ENCODE peak calls at places on chromosomes 3 and 15, in five cellular contexts. E is GM19239; Z is activated CD4-positive, CD25-positive, alpha-beta regulatory T cell treated with anti-CD3 and anti-CD28 coated beads, Interleukin-2, amount 50 U/mL, for 72 hours; H is activated T-helper 9 cell treated with anti-CD3 and anti-CD28 coated beads, Interleukin-2, amount 50 U/mL, for 16 hours; Q is AML-193. T is an unnamed sample.

GRCh38 chr3:31164398-31164797 is 269.9 kb upstream of the GADL1 start:
- DNase-seq in E (no peak), Z (no peak), H (no peak), Q (no peak), T (no peak)

GRCh38 chr15:77457619-77458265 is 37.1 kb downstream of the HMG20A start:
- DNase-seq in E (no peak), Z (no peak), H (no peak), Q (no peak), T (no peak)

GRCh38 chr3:186783731-186784515 is 546 bp downstream of the EIF4A2 start:
- DNase-seq in E (no peak), Z (peak; percentile 89), H (peak; percentile 68), Q (peak; percentile 70), T (peak; percentile 82)

GRCh38 chr15:64017082-64017588 is 29.1 kb downstream of the DAPK2 start:
- DNase-seq in E (no peak), Z (no peak), H (no peak), Q (no peak), T (no peak)

GRCh38 chr15:41813426-41813825 is 14.5 kb upstream of the JMJD7 start:
- DNase-seq in E (no peak), Z (no peak), H (no peak), Q (no peak), T (peak; percentile 27)

GRCh38 chr3:146550743-146551510 is 6.5 kb upstream of the PLSCR1 start:
- DNase-seq in E (peak; percentile 9), Z (no peak), H (no peak), Q (no peak), T (peak; percentile 47)

GRCh38 chr3:193190387-193190786 is 50.6 kb upstream of the PLAAT1 start:
- DNase-seq in E (peak; percentile 21), Z (no peak), H (no peak), Q (peak; percentile 60), T (no peak)

GRCh38 chr15:41954036-41954435 is 18.3 kb downstream of the EHD4 start:
- DNase-seq in E (no peak), Z (no peak), H (no peak), Q (no peak), T (no peak)

GRCh38 chr15:70752142-70752754 is 11.1 kb downstream of the UACA start:
- DNase-seq in E (no peak), Z (no peak), H (no peak), Q (no peak), T (no peak)

GRCh38 chr15:43550527-43551363 is 33.3 kb downstream of the MAP1A start:
- DNase-seq in E (no peak), Z (no peak), H (no peak), Q (no peak), T (no peak)

GRCh38 chr15:42508263-42508690 is 12.8 kb downstream of the SNAP23 start:
- DNase-seq in E (no peak), Z (no peak), H (no peak), Q (no peak), T (no peak)

GRCh38 chr15:97177135-97177704 is 783.3 kb upstream of the ARRDC4 start:
- DNase-seq in E (no peak), Z (no peak), H (no peak), Q (no peak), T (no peak)

GRCh38 chr3:13976469-13976868 is 96.6 kb upstream of the WNT7A start:
- DNase-seq in E (no peak), Z (no peak), H (no peak), Q (no peak), T (no peak)

GRCh38 chr15:48897144-48897814 is 19.3 kb downstream of the EID1 start:
- DNase-seq in E (no peak), Z (no peak), H (no peak), Q (no peak), T (no peak)

GRCh38 chr3:51283421-51283820 is 101.7 kb upstream of the MANF start:
- DNase-seq in E (no peak), Z (no peak), H (no peak), Q (no peak), T (no peak)

GRCh38 chr3:30286811-30287210 is 319.6 kb upstream of the TGFBR2 start:
- DNase-seq in E (no peak), Z (no peak), H (no peak), Q (no peak), T (no peak)

GRCh38 chr3:63654246-63654645 is 1.8 kb downstream of the SNTN start:
- DNase-seq in E (no peak), Z (no peak), H (no peak), Q (no peak), T (no peak)

GRCh38 chr15:70033529-70034140 is 64.1 kb downstream of the TLE3 start:
- DNase-seq in E (no peak), Z (no peak), H (no peak), Q (no peak), T (peak; percentile 36)

GRCh38 chr15:48965972-48966371 is 2.3 kb upstream of the SHC4 start:
- DNase-seq in E (no peak), Z (no peak), H (no peak), Q (peak; percentile 41), T (no peak)

GRCh38 chr3:114218006-114218405 is 19.4 kb downstream of the ZNF80 start:
- DNase-seq in E (no peak), Z (no peak), H (no peak), Q (no peak), T (no peak)

GRCh38 chr3:196440041-196440537 is 7.9 kb upstream of the UBXN7 start:
- DNase-seq in E (no peak), Z (no peak), H (no peak), Q (no peak), T (no peak)

GRCh38 chr3:149881879-149882278 is 68.9 kb downstream of the RNF13 start:
- DNase-seq in E (no peak), Z (no peak), H (no peak), Q (peak; percentile 78), T (no peak)

GRCh38 chr3:4985330-4986174 is 6.3 kb downstream of the BHLHE40 start:
- DNase-seq in E (no peak), Z (no peak), H (no peak), Q (no peak), T (no peak)

GRCh38 chr3:53671192-53672021 is 174.8 kb downstream of the CHDH start:
- DNase-seq in E (no peak), Z (no peak), H (no peak), Q (no peak), T (no peak)

GRCh38 chr3:194140520-194141414 is 4.8 kb downstream of the HES1 start:
- DNase-seq in E (no peak), Z (peak; percentile 40), H (peak; percentile 2), Q (no peak), T (no peak)

GRCh38 chr3:35639251-35640185 is at the start of gene ARPP21:
- DNase-seq in E (no peak), Z (peak; percentile 29), H (no peak), Q (no peak), T (no peak)

GRCh38 chr3:15339786-15340215 is 7.4 kb upstream of the SH3BP5 start:
- DNase-seq in E (no peak), Z (no peak), H (no peak), Q (no peak), T (no peak)

GRCh38 chr3:158420654-158421396 is 150.2 kb upstream of the MLF1 start:
- DNase-seq in E (no peak), Z (no peak), H (no peak), Q (no peak), T (no peak)

GRCh38 chr3:142007710-142008399 is 131.4 kb downstream of the ATP1B3 start:
- DNase-seq in E (no peak), Z (no peak), H (no peak), Q (no peak), T (no peak)

GRCh38 chr15:90343391-90343790 is 8.7 kb upstream of the ZNF774 start:
- DNase-seq in E (no peak), Z (no peak), H (no peak), Q (no peak), T (no peak)

GRCh38 chr3:143267984-143268383 is 148.4 kb downstream of the CHST2 start:
- DNase-seq in E (no peak), Z (no peak), H (no peak), Q (no peak), T (no peak)

GRCh38 chr15:49179433-49180190 is 9.6 kb downstream of the GALK2 start:
- DNase-seq in E (no peak), Z (no peak), H (no peak), Q (no peak), T (no peak)

GRCh38 chr15:38247336-38247735 is 5.3 kb upstream of the SPRED1 start:
- DNase-seq in E (no peak), Z (no peak), H (no peak), Q (no peak), T (no peak)

GRCh38 chr3:132773071-132773619 is 50.9 kb upstream of the NPHP3 start:
- DNase-seq in E (no peak), Z (no peak), H (no peak), Q (no peak), T (no peak)